ENCODE peak calls at places on chromosomes 7 and 10, in ten cellular contexts. One of them, this sample, is unnamed.

GRCh38 chr10:97095701-97096300 is 90.0 kb downstream of the SLIT1 start:
- DNase-seq in HAP-1: no peak
- DNase-seq in HT1080: no peak
- DNase-seq in T-helper 9 cell: no peak
- DNase-seq in stimulated activated CD4-positive, alpha-beta T cell treated with anti-CD3 and anti-CD28 coated beads, Interleukin-2, amount 100 ng/mL, for 4 hours: no peak
- DNase-seq in neural crest cell: no peak
- DNase-seq in brain microvascular endothelial cell: no peak
- DNase-seq in colonic mucosa: no peak
- DNase-seq in DMS 273 treated with DMSO at 0.1 percent for 48 hours: no peak
- DNase-seq in NCI-H2081: no peak
- DNase-seq in this sample: no peak

GRCh38 chr10:101292194-101293006 is 61.6 kb upstream of the BTRC start:
- DNase-seq in HAP-1: peak
- DNase-seq in DMS 273 treated with DMSO at 0.1 percent for 48 hours: no peak
- DNase-seq in T-helper 9 cell: no peak
- DNase-seq in brain microvascular endothelial cell: no peak
- DNase-seq in stimulated activated CD4-positive, alpha-beta T cell treated with anti-CD3 and anti-CD28 coated beads, Interleukin-2, amount 100 ng/mL, for 4 hours: no peak
- DNase-seq in HT1080: no peak
- DNase-seq in neural crest cell: peak
- DNase-seq in colonic mucosa: no peak
- DNase-seq in NCI-H2081: peak
- DNase-seq in this sample: no peak

GRCh38 chr10:42934351-42934811 is 142.5 kb upstream of the RET start:
- DNase-seq in stimulated activated CD4-positive, alpha-beta T cell treated with anti-CD3 and anti-CD28 coated beads, Interleukin-2, amount 100 ng/mL, for 4 hours: no peak
- DNase-seq in HT1080: no peak
- DNase-seq in NCI-H2081: no peak
- DNase-seq in HAP-1: no peak
- DNase-seq in neural crest cell: no peak
- DNase-seq in T-helper 9 cell: no peak
- DNase-seq in DMS 273 treated with DMSO at 0.1 percent for 48 hours: no peak
- DNase-seq in brain microvascular endothelial cell: no peak
- DNase-seq in colonic mucosa: no peak
- DNase-seq in this sample: peak

GRCh38 chr10:43026039-43026973 is 50.6 kb upstream of the RET start:
- DNase-seq in HAP-1: no peak
- DNase-seq in stimulated activated CD4-positive, alpha-beta T cell treated with anti-CD3 and anti-CD28 coated beads, Interleukin-2, amount 100 ng/mL, for 4 hours: no peak
- DNase-seq in HT1080: no peak
- DNase-seq in colonic mucosa: no peak
- DNase-seq in T-helper 9 cell: no peak
- DNase-seq in NCI-H2081: no peak
- DNase-seq in neural crest cell: no peak
- DNase-seq in DMS 273 treated with DMSO at 0.1 percent for 48 hours: no peak
- DNase-seq in brain microvascular endothelial cell: no peak
- DNase-seq in this sample: peak

GRCh38 chr7:155002411-155003214 is at the start of gene PAXIP1:
- DNase-seq in T-helper 9 cell: peak
- DNase-seq in colonic mucosa: no peak
- DNase-seq in stimulated activated CD4-positive, alpha-beta T cell treated with anti-CD3 and anti-CD28 coated beads, Interleukin-2, amount 100 ng/mL, for 4 hours: peak
- DNase-seq in HAP-1: peak
- DNase-seq in NCI-H2081: peak
- DNase-seq in DMS 273 treated with DMSO at 0.1 percent for 48 hours: peak
- DNase-seq in neural crest cell: peak
- DNase-seq in brain microvascular endothelial cell: no peak
- DNase-seq in HT1080: no peak
- DNase-seq in this sample: peak

GRCh38 chr10:86393858-86394472 is 27.4 kb upstream of the GRID1 start:
- DNase-seq in HT1080: no peak
- DNase-seq in brain microvascular endothelial cell: no peak
- DNase-seq in stimulated activated CD4-positive, alpha-beta T cell treated with anti-CD3 and anti-CD28 coated beads, Interleukin-2, amount 100 ng/mL, for 4 hours: no peak
- DNase-seq in HAP-1: no peak
- DNase-seq in T-helper 9 cell: no peak
- DNase-seq in neural crest cell: no peak
- DNase-seq in DMS 273 treated with DMSO at 0.1 percent for 48 hours: no peak
- DNase-seq in NCI-H2081: no peak
- DNase-seq in colonic mucosa: no peak
- DNase-seq in this sample: no peak

GRCh38 chr7:77570330-77571011 is 33.4 kb downstream of the PTPN12 start:
- DNase-seq in colonic mucosa: no peak
- DNase-seq in brain microvascular endothelial cell: peak
- DNase-seq in stimulated activated CD4-positive, alpha-beta T cell treated with anti-CD3 and anti-CD28 coated beads, Interleukin-2, amount 100 ng/mL, for 4 hours: no peak
- DNase-seq in HT1080: peak
- DNase-seq in HAP-1: no peak
- DNase-seq in DMS 273 treated with DMSO at 0.1 percent for 48 hours: no peak
- DNase-seq in T-helper 9 cell: no peak
- DNase-seq in NCI-H2081: no peak
- DNase-seq in neural crest cell: no peak
- DNase-seq in this sample: no peak

GRCh38 chr10:120426306-120426705 is 30.7 kb upstream of the PLPP4 start:
- DNase-seq in HAP-1: no peak
- DNase-seq in stimulated activated CD4-positive, alpha-beta T cell treated with anti-CD3 and anti-CD28 coated beads, Interleukin-2, amount 100 ng/mL, for 4 hours: no peak
- DNase-seq in colonic mucosa: no peak
- DNase-seq in brain microvascular endothelial cell: peak
- DNase-seq in HT1080: peak
- DNase-seq in T-helper 9 cell: no peak
- DNase-seq in NCI-H2081: no peak
- DNase-seq in DMS 273 treated with DMSO at 0.1 percent for 48 hours: no peak
- DNase-seq in neural crest cell: no peak
- DNase-seq in this sample: no peak

GRCh38 chr7:141463986-141464385 is 87.2 kb upstream of the AGK start:
- DNase-seq in T-helper 9 cell: no peak
- DNase-seq in HAP-1: no peak
- DNase-seq in neural crest cell: no peak
- DNase-seq in stimulated activated CD4-positive, alpha-beta T cell treated with anti-CD3 and anti-CD28 coated beads, Interleukin-2, amount 100 ng/mL, for 4 hours: no peak
- DNase-seq in brain microvascular endothelial cell: no peak
- DNase-seq in NCI-H2081: no peak
- DNase-seq in HT1080: peak
- DNase-seq in colonic mucosa: no peak
- DNase-seq in DMS 273 treated with DMSO at 0.1 percent for 48 hours: no peak
- DNase-seq in this sample: no peak

GRCh38 chr10:85927952-85928677 is 438.5 kb downstream of the GRID1 start:
- DNase-seq in NCI-H2081: peak
- DNase-seq in colonic mucosa: peak
- DNase-seq in HT1080: peak
- DNase-seq in HAP-1: no peak
- DNase-seq in brain microvascular endothelial cell: no peak
- DNase-seq in neural crest cell: no peak
- DNase-seq in DMS 273 treated with DMSO at 0.1 percent for 48 hours: no peak
- DNase-seq in T-helper 9 cell: no peak
- DNase-seq in stimulated activated CD4-positive, alpha-beta T cell treated with anti-CD3 and anti-CD28 coated beads, Interleukin-2, amount 100 ng/mL, for 4 hours: no peak
- DNase-seq in this sample: no peak

GRCh38 chr10:110389250-110389649 is 84.5 kb upstream of the SMNDC1 start:
- DNase-seq in DMS 273 treated with DMSO at 0.1 percent for 48 hours: no peak
- DNase-seq in HAP-1: no peak
- DNase-seq in neural crest cell: no peak
- DNase-seq in stimulated activated CD4-positive, alpha-beta T cell treated with anti-CD3 and anti-CD28 coated beads, Interleukin-2, amount 100 ng/mL, for 4 hours: no peak
- DNase-seq in colonic mucosa: no peak
- DNase-seq in HT1080: no peak
- DNase-seq in brain microvascular endothelial cell: no peak
- DNase-seq in T-helper 9 cell: no peak
- DNase-seq in NCI-H2081: no peak
- DNase-seq in this sample: no peak

GRCh38 chr7:156942708-156943090 is 6.8 kb upstream of the NOM1 start:
- DNase-seq in T-helper 9 cell: no peak
- DNase-seq in colonic mucosa: no peak
- DNase-seq in HAP-1: no peak
- DNase-seq in DMS 273 treated with DMSO at 0.1 percent for 48 hours: no peak
- DNase-seq in NCI-H2081: no peak
- DNase-seq in HT1080: no peak
- DNase-seq in brain microvascular endothelial cell: no peak
- DNase-seq in stimulated activated CD4-positive, alpha-beta T cell treated with anti-CD3 and anti-CD28 coated beads, Interleukin-2, amount 100 ng/mL, for 4 hours: no peak
- DNase-seq in neural crest cell: no peak
- DNase-seq in this sample: no peak

GRCh38 chr7:148715027-148715426 is 16.3 kb downstream of the CUL1 start:
- DNase-seq in neural crest cell: no peak
- DNase-seq in colonic mucosa: no peak
- DNase-seq in stimulated activated CD4-positive, alpha-beta T cell treated with anti-CD3 and anti-CD28 coated beads, Interleukin-2, amount 100 ng/mL, for 4 hours: no peak
- DNase-seq in DMS 273 treated with DMSO at 0.1 percent for 48 hours: no peak
- DNase-seq in T-helper 9 cell: no peak
- DNase-seq in HAP-1: no peak
- DNase-seq in NCI-H2081: no peak
- DNase-seq in brain microvascular endothelial cell: no peak
- DNase-seq in HT1080: no peak
- DNase-seq in this sample: no peak